ENCODE peak calls at places on chromosomes 16 and 17, in five cellular contexts. W is Peyer's patch, C is substantia nigra, D is astrocyte of the spinal cord, M is ovary. R is an unnamed sample.

GRCh38 chr16:15041260-15042011 is 14.4 kb downstream of the NTAN1 start:
- DNase-seq in W (no peak), C (peak), D (peak), M (peak), R (no peak)

GRCh38 chr16:77434365-77435239 is at the start of gene ADAMTS18:
- DNase-seq in W (no peak), C (no peak), D (no peak), M (no peak), R (peak)

GRCh38 chr17:63984651-63985386 is 12.1 kb upstream of the SCN4A start:
- DNase-seq in W (no peak), C (no peak), D (peak), M (peak), R (no peak)

GRCh38 chr17:3659541-3660111 is 8.8 kb downstream of the TAX1BP3 start:
- DNase-seq in W (no peak), C (peak), D (peak), M (peak), R (no peak)

GRCh38 chr16:49355923-49356665 is 17.5 kb upstream of the C16orf78 start:
- DNase-seq in W (no peak), C (no peak), D (no peak), M (no peak), R (no peak)

GRCh38 chr16:67236551-67237395 is 9.8 kb downstream of the TMEM208 start:
- DNase-seq in W (no peak), C (no peak), D (peak), M (peak), R (peak)

GRCh38 chr16:87061521-87061920 is 255.7 kb downstream of the C16orf95 start:
- DNase-seq in W (no peak), C (no peak), D (no peak), M (no peak), R (no peak)

GRCh38 chr16:31435341-31436220 is 7.0 kb downstream of the ZNF843 start:
- DNase-seq in W (no peak), C (no peak), D (no peak), M (no peak), R (no peak)

GRCh38 chr17:9566067-9566466 is 9.6 kb downstream of the STX8 start:
- DNase-seq in W (no peak), C (no peak), D (peak), M (no peak), R (no peak)

GRCh38 chr17:4899341-4900230 is at the start of gene C17orf107:
- DNase-seq in W (peak), C (no peak), D (peak), M (peak), R (no peak)

GRCh38 chr17:36072431-36073121 is 8.5 kb downstream of the CCL18 start:
- DNase-seq in W (peak), C (no peak), D (no peak), M (no peak), R (peak)

GRCh38 chr16:83066881-83067280 is 440.1 kb downstream of the CDH13 start:
- DNase-seq in W (no peak), C (no peak), D (no peak), M (no peak), R (no peak)

GRCh38 chr17:10716218-10716617 is 13.6 kb downstream of the TMEM220 start:
- DNase-seq in W (no peak), C (no peak), D (no peak), M (no peak), R (no peak)

GRCh38 chr16:81106826-81107503 is 10.8 kb upstream of the GCSH start:
- DNase-seq in W (no peak), C (no peak), D (no peak), M (no peak), R (no peak)

GRCh38 chr17:70434536-70435490 is 265.5 kb downstream of the KCNJ2 start:
- DNase-seq in W (no peak), C (no peak), D (no peak), M (no peak), R (no peak)

GRCh38 chr16:81321537-81321936 is 6.8 kb downstream of the GAN start:
- DNase-seq in W (no peak), C (no peak), D (no peak), M (no peak), R (no peak)

GRCh38 chr17:1999557-2000251 is 25.4 kb downstream of the RTN4RL1 start:
- DNase-seq in W (no peak), C (no peak), D (no peak), M (peak), R (peak)

GRCh38 chr17:65155622-65156021 is 18.5 kb downstream of the RGS9 start:
- DNase-seq in W (no peak), C (no peak), D (no peak), M (no peak), R (no peak)

GRCh38 chr16:2987854-2988253 is 7.6 kb upstream of the PKMYT1 start:
- DNase-seq in W (no peak), C (no peak), D (no peak), M (no peak), R (no peak)

GRCh38 chr17:16106161-16106891 is 106.7 kb downstream of the TTC19 start:
- DNase-seq in W (no peak), C (no peak), D (peak), M (no peak), R (no peak)

GRCh38 chr16:70685061-70685937 is 554 bp downstream of the MTSS2 start:
- DNase-seq in W (no peak), C (no peak), D (no peak), M (peak), R (peak)

GRCh38 chr17:72976971-72977767 is 115.3 kb downstream of the SLC39A11 start:
- DNase-seq in W (no peak), C (no peak), D (peak), M (peak), R (no peak)

GRCh38 chr17:64296246-64296645 is 33.2 kb upstream of the TEX2 start:
- DNase-seq in W (no peak), C (no peak), D (peak), M (no peak), R (no peak)

GRCh38 chr16:66472961-66473610 is 46.0 kb downstream of the BEAN1 start:
- DNase-seq in W (peak), C (no peak), D (no peak), M (peak), R (no peak)

GRCh38 chr16:85556456-85557082 is 56.6 kb upstream of the GSE1 start:
- DNase-seq in W (peak), C (no peak), D (peak), M (peak), R (peak)

GRCh38 chr17:40795019-40795667 is 4.6 kb downstream of the KRT28 start:
- DNase-seq in W (no peak), C (no peak), D (no peak), M (no peak), R (no peak)

GRCh38 chr17:41906465-41907184 is 12.1 kb downstream of the ACLY start:
- DNase-seq in W (no peak), C (no peak), D (no peak), M (no peak), R (no peak)

GRCh38 chr16:27965801-27966200 is 97.7 kb downstream of the GSG1L start:
- DNase-seq in W (no peak), C (no peak), D (no peak), M (no peak), R (no peak)

GRCh38 chr17:8237175-8237574 is 10.7 kb downstream of the CTC1 start:
- DNase-seq in W (no peak), C (no peak), D (no peak), M (no peak), R (no peak)

GRCh38 chr16:27226476-27226875 is 23.1 kb downstream of the KDM8 start:
- DNase-seq in W (no peak), C (no peak), D (no peak), M (no peak), R (no peak)

GRCh38 chr17:65794572-65794971 is 233.1 kb upstream of the AXIN2 start:
- DNase-seq in W (no peak), C (no peak), D (peak), M (no peak), R (peak)

GRCh38 chr17:63132509-63132911 is 166.5 kb downstream of the TANC2 start:
- DNase-seq in W (no peak), C (no peak), D (no peak), M (no peak), R (no peak)

GRCh38 chr17:58666858-58667267 is 25.0 kb downstream of the TEX14 start:
- DNase-seq in W (peak), C (peak), D (peak), M (peak), R (no peak)

GRCh38 chr16:48445782-48446533 is 60.7 kb upstream of the SIAH1 start:
- DNase-seq in W (no peak), C (no peak), D (no peak), M (no peak), R (no peak)

GRCh38 chr16:72886366-72886974 is 161.5 kb downstream of the ZFHX3 start:
- DNase-seq in W (no peak), C (no peak), D (no peak), M (no peak), R (no peak)

GRCh38 chr17:38544839-38545209 is 60.9 kb downstream of the SRCIN1 start:
- DNase-seq in W (no peak), C (no peak), D (no peak), M (no peak), R (no peak)

R was measured in D341Med.